ENCODE peak calls at places on chromosomes 2 and 18, in six cellular contexts. One of them, this sample, is unnamed.

GRCh38 chr2:38523728-38524437 is 78.8 kb downstream of the HNRNPLL start:
- DNase-seq in head of caudate nucleus: no peak
- DNase-seq in stimulated activated CD4-positive, alpha-beta T cell treated with anti-CD3 and anti-CD28 coated beads, Interleukin-12 subunit alpha, Interleukin-12 subunit beta, amount 100 ng/mL, for 48 hours: no peak
- DNase-seq in anterior cingulate cortex: no peak
- DNase-seq in Calu3: no peak
- DNase-seq in cardiac fibroblast: no peak
- DNase-seq in this sample: no peak

GRCh38 chr18:6741786-6742185 is 12.3 kb downstream of the ARHGAP28 start:
- DNase-seq in head of caudate nucleus: no peak
- DNase-seq in stimulated activated CD4-positive, alpha-beta T cell treated with anti-CD3 and anti-CD28 coated beads, Interleukin-12 subunit alpha, Interleukin-12 subunit beta, amount 100 ng/mL, for 48 hours: no peak
- DNase-seq in anterior cingulate cortex: no peak
- DNase-seq in Calu3: no peak
- DNase-seq in cardiac fibroblast: no peak
- DNase-seq in this sample: no peak

GRCh38 chr2:105610444-105611327 is 134.0 kb upstream of the NCK2 start:
- DNase-seq in head of caudate nucleus: no peak
- DNase-seq in stimulated activated CD4-positive, alpha-beta T cell treated with anti-CD3 and anti-CD28 coated beads, Interleukin-12 subunit alpha, Interleukin-12 subunit beta, amount 100 ng/mL, for 48 hours: no peak
- DNase-seq in anterior cingulate cortex: no peak
- DNase-seq in Calu3: no peak
- DNase-seq in cardiac fibroblast: peak; percentile 20
- DNase-seq in this sample: no peak

GRCh38 chr18:76795981-76796380 is 26.4 kb upstream of the ZNF236 start:
- DNase-seq in head of caudate nucleus: no peak
- DNase-seq in stimulated activated CD4-positive, alpha-beta T cell treated with anti-CD3 and anti-CD28 coated beads, Interleukin-12 subunit alpha, Interleukin-12 subunit beta, amount 100 ng/mL, for 48 hours: no peak
- DNase-seq in anterior cingulate cortex: no peak
- DNase-seq in Calu3: no peak
- DNase-seq in cardiac fibroblast: no peak
- DNase-seq in this sample: no peak

GRCh38 chr18:49447810-49448745 is 12.4 kb downstream of the DYM start:
- DNase-seq in head of caudate nucleus: no peak
- DNase-seq in stimulated activated CD4-positive, alpha-beta T cell treated with anti-CD3 and anti-CD28 coated beads, Interleukin-12 subunit alpha, Interleukin-12 subunit beta, amount 100 ng/mL, for 48 hours: peak; percentile 20
- DNase-seq in anterior cingulate cortex: no peak
- DNase-seq in Calu3: peak; percentile 59
- DNase-seq in cardiac fibroblast: peak; percentile 73
- DNase-seq in this sample: peak; percentile 20

GRCh38 chr2:181185428-181185827 is 205.0 kb downstream of the UBE2E3 start:
- DNase-seq in head of caudate nucleus: no peak
- DNase-seq in stimulated activated CD4-positive, alpha-beta T cell treated with anti-CD3 and anti-CD28 coated beads, Interleukin-12 subunit alpha, Interleukin-12 subunit beta, amount 100 ng/mL, for 48 hours: no peak
- DNase-seq in anterior cingulate cortex: no peak
- DNase-seq in Calu3: no peak
- DNase-seq in cardiac fibroblast: no peak
- DNase-seq in this sample: no peak

GRCh38 chr2:58137221-58137620 is 90.6 kb downstream of the VRK2 start:
- DNase-seq in head of caudate nucleus: no peak
- DNase-seq in stimulated activated CD4-positive, alpha-beta T cell treated with anti-CD3 and anti-CD28 coated beads, Interleukin-12 subunit alpha, Interleukin-12 subunit beta, amount 100 ng/mL, for 48 hours: no peak
- DNase-seq in anterior cingulate cortex: no peak
- DNase-seq in Calu3: no peak
- DNase-seq in cardiac fibroblast: peak; percentile 58
- DNase-seq in this sample: no peak

GRCh38 chr18:79393181-79393598 is 2.5 kb upstream of the NFATC1 start:
- DNase-seq in head of caudate nucleus: peak; percentile 3
- DNase-seq in stimulated activated CD4-positive, alpha-beta T cell treated with anti-CD3 and anti-CD28 coated beads, Interleukin-12 subunit alpha, Interleukin-12 subunit beta, amount 100 ng/mL, for 48 hours: no peak
- DNase-seq in anterior cingulate cortex: no peak
- DNase-seq in Calu3: no peak
- DNase-seq in cardiac fibroblast: peak; percentile 41
- DNase-seq in this sample: no peak

GRCh38 chr18:10169064-10169562 is 255.3 kb downstream of the VAPA start:
- DNase-seq in head of caudate nucleus: no peak
- DNase-seq in stimulated activated CD4-positive, alpha-beta T cell treated with anti-CD3 and anti-CD28 coated beads, Interleukin-12 subunit alpha, Interleukin-12 subunit beta, amount 100 ng/mL, for 48 hours: no peak
- DNase-seq in anterior cingulate cortex: no peak
- DNase-seq in Calu3: no peak
- DNase-seq in cardiac fibroblast: peak; percentile 67
- DNase-seq in this sample: no peak

GRCh38 chr2:108268001-108268400 is 20.7 kb upstream of the SULT1C2 start:
- DNase-seq in head of caudate nucleus: no peak
- DNase-seq in stimulated activated CD4-positive, alpha-beta T cell treated with anti-CD3 and anti-CD28 coated beads, Interleukin-12 subunit alpha, Interleukin-12 subunit beta, amount 100 ng/mL, for 48 hours: no peak
- DNase-seq in anterior cingulate cortex: no peak
- DNase-seq in Calu3: no peak
- DNase-seq in cardiac fibroblast: no peak
- DNase-seq in this sample: no peak

GRCh38 chr18:67035026-67035425 is 431.1 kb upstream of the CDH19 start:
- DNase-seq in head of caudate nucleus: no peak
- DNase-seq in stimulated activated CD4-positive, alpha-beta T cell treated with anti-CD3 and anti-CD28 coated beads, Interleukin-12 subunit alpha, Interleukin-12 subunit beta, amount 100 ng/mL, for 48 hours: no peak
- DNase-seq in anterior cingulate cortex: no peak
- DNase-seq in Calu3: no peak
- DNase-seq in cardiac fibroblast: no peak
- DNase-seq in this sample: no peak

GRCh38 chr2:150159300-150159699 is 328.2 kb downstream of the RND3 start:
- DNase-seq in head of caudate nucleus: no peak
- DNase-seq in stimulated activated CD4-positive, alpha-beta T cell treated with anti-CD3 and anti-CD28 coated beads, Interleukin-12 subunit alpha, Interleukin-12 subunit beta, amount 100 ng/mL, for 48 hours: no peak
- DNase-seq in anterior cingulate cortex: no peak
- DNase-seq in Calu3: no peak
- DNase-seq in cardiac fibroblast: no peak
- DNase-seq in this sample: no peak

GRCh38 chr2:30326497-30326896 is 95.2 kb downstream of the LBH start:
- DNase-seq in head of caudate nucleus: no peak
- DNase-seq in stimulated activated CD4-positive, alpha-beta T cell treated with anti-CD3 and anti-CD28 coated beads, Interleukin-12 subunit alpha, Interleukin-12 subunit beta, amount 100 ng/mL, for 48 hours: no peak
- DNase-seq in anterior cingulate cortex: no peak
- DNase-seq in Calu3: peak; percentile 6
- DNase-seq in cardiac fibroblast: no peak
- DNase-seq in this sample: no peak

GRCh38 chr2:164562666-164563065 is 58.6 kb downstream of the GRB14 start:
- DNase-seq in head of caudate nucleus: no peak
- DNase-seq in stimulated activated CD4-positive, alpha-beta T cell treated with anti-CD3 and anti-CD28 coated beads, Interleukin-12 subunit alpha, Interleukin-12 subunit beta, amount 100 ng/mL, for 48 hours: no peak
- DNase-seq in anterior cingulate cortex: no peak
- DNase-seq in Calu3: no peak
- DNase-seq in cardiac fibroblast: no peak
- DNase-seq in this sample: no peak

This sample was measured in NCI-H460.